ENCODE peak calls at places on chromosomes 3 and 15, in ten cellular contexts. G, N, A, I, T, S, W, K, Z and M are unnamed samples.

GRCh38 chr15:38626443-38627050 is 61.9 kb upstream of the RASGRP1 start:
- DNase-seq in G (no peak), N (no peak), A (no peak), I (no peak), T (no peak), S (peak), W (no peak), K (no peak), Z (no peak), M (no peak)

GRCh38 chr3:132593950-132594328 is 3.1 kb upstream of the ACKR4 start:
- DNase-seq in G (no peak), N (peak), A (no peak), I (peak), T (no peak), S (peak), W (no peak), K (no peak), Z (no peak), M (no peak)

GRCh38 chr3:39234705-39235104 is 42.3 kb upstream of the XIRP1 start:
- DNase-seq in G (no peak), N (no peak), A (no peak), I (no peak), T (no peak), S (no peak), W (no peak), K (no peak), Z (peak), M (no peak)

GRCh38 chr3:102664126-102664525 is 229.3 kb downstream of the ZPLD1 start:
- DNase-seq in G (no peak), N (no peak), A (no peak), I (no peak), T (no peak), S (no peak), W (no peak), K (no peak), Z (no peak), M (no peak)

GRCh38 chr3:138068579-138069174 is 46.7 kb downstream of the DZIP1L start:
- DNase-seq in G (peak), N (peak), A (peak), I (peak), T (peak), S (peak), W (peak), K (peak), Z (peak), M (peak)

GRCh38 chr3:69925506-69925905 is 74.0 kb upstream of the SAMMSON start:
- DNase-seq in G (no peak), N (peak), A (no peak), I (no peak), T (no peak), S (no peak), W (no peak), K (no peak), Z (no peak), M (no peak)

GRCh38 chr3:66093981-66094380 is 55.3 kb upstream of the MAGI1 start:
- DNase-seq in G (no peak), N (no peak), A (no peak), I (no peak), T (no peak), S (no peak), W (no peak), K (no peak), Z (peak), M (no peak)

GRCh38 chr3:110314512-110315114 is 757.0 kb upstream of the NECTIN3 start:
- DNase-seq in G (peak), N (peak), A (no peak), I (peak), T (peak), S (peak), W (peak), K (peak), Z (peak), M (peak)

GRCh38 chr15:39801641-39802309 is 19.1 kb upstream of the FSIP1 start:
- DNase-seq in G (peak), N (no peak), A (no peak), I (peak), T (peak), S (peak), W (peak), K (no peak), Z (peak), M (peak)

GRCh38 chr3:18531662-18532061 is 106.5 kb upstream of the SATB1 start:
- DNase-seq in G (no peak), N (no peak), A (no peak), I (no peak), T (no peak), S (no peak), W (no peak), K (no peak), Z (peak), M (no peak)

GRCh38 chr15:99561476-99562230 is 4.1 kb upstream of the MEF2A start:
- DNase-seq in G (no peak), N (no peak), A (no peak), I (no peak), T (no peak), S (no peak), W (no peak), K (no peak), Z (no peak), M (no peak)

GRCh38 chr15:81514769-81515168 is 140.8 kb upstream of the TMC3 start:
- DNase-seq in G (no peak), N (no peak), A (no peak), I (no peak), T (no peak), S (no peak), W (no peak), K (no peak), Z (no peak), M (no peak)